ENCODE peak calls at places on chromosomes 5 and 9, in four cellular contexts. B is activated CD8-positive, alpha-beta memory T cell treated with anti-CD3 and anti-CD28 coated beads, Interleukin-2, amount 10 ng/mL, durations not matched to agents 7 days and 5 days; K is sciatic nerve; A is stimulated activated effector memory CD8-positive, alpha-beta T cell treated with anti-CD3 and anti-CD28 coated beads, Interleukin-12 subunit alpha, Interleukin-12 subunit beta, amount 100 ng/mL, for 72 hours. U is an unnamed sample.

GRCh38 chr5:135246923-135247795 is 151.9 kb downstream of the MACROH2A1 start:
- ATAC-seq in K (no peak), A (peak), B (no peak), U (no peak)

GRCh38 chr9:121944741-121945191 is 148.3 kb downstream of the TTLL11 start:
- ATAC-seq in B (no peak), A (no peak), K (no peak), U (no peak)

GRCh38 chr9:131630206-131630831 is 85.0 kb downstream of the PRRT1B start:
- ATAC-seq in B (no peak), A (no peak), K (peak), U (peak)

GRCh38 chr5:148484651-148485050 is 100.9 kb downstream of the FBXO38 start:
- ATAC-seq in K (no peak), B (no peak), A (no peak), U (no peak)

GRCh38 chr9:104836767-104837166 is 72.8 kb downstream of the NIPSNAP3B start:
- ATAC-seq in B (no peak), K (no peak), A (no peak), U (no peak)

GRCh38 chr5:60208681-60209080 is 315.2 kb upstream of the PDE4D start:
- ATAC-seq in B (no peak), A (no peak), K (no peak), U (no peak)

GRCh38 chr9:77595426-77596051 is 52.6 kb downstream of the GNA14 start:
- ATAC-seq in K (no peak), A (no peak), B (no peak), U (no peak)

GRCh38 chr9:6495484-6495883 is 82.5 kb downstream of the UHRF2 start:
- ATAC-seq in K (no peak), A (no peak), B (no peak), U (no peak)

GRCh38 chr9:116633444-116633843 is 53.7 kb upstream of the TRIM32 start:
- ATAC-seq in A (no peak), K (peak), B (no peak), U (no peak)